ENCODE peak calls at places on chromosomes 12 and 14, in ten cellular contexts. I is astrocyte, X is RWPE1, Z is fibroblast of pulmonary artery, U is IMR-90, H is H9, E is GM12865, L is astrocyte of the spinal cord, Y is cardiac muscle cell, C is foreskin fibroblast. W is an unnamed sample.

GRCh38 chr12:123077298-123078113 is 73.4 kb downstream of the PITPNM2 start:
- DNase-seq in U (no peak), I (no peak), Z (no peak), E (no peak), X (no peak), H (no peak), L (no peak), Y (no peak), C (no peak), W (no peak)

GRCh38 chr12:29796823-29797263 is 13.1 kb upstream of the TMTC1 start:
- DNase-seq in U (peak), L (peak), Z (peak), E (no peak), H (no peak), C (peak), X (peak), I (peak), Y (no peak), W (no peak)

GRCh38 chr12:58529114-58529665 is 391.1 kb downstream of the LRIG3 start:
- DNase-seq in C (peak), I (peak), L (peak), Z (peak), Y (no peak), E (no peak), U (peak), X (peak), H (no peak), W (no peak)

GRCh38 chr12:119369907-119370546 is 35.5 kb downstream of the CCDC60 start:
- DNase-seq in Z (no peak), C (no peak), L (no peak), E (no peak), I (no peak), Y (no peak), X (peak), H (no peak), U (no peak), W (no peak)

GRCh38 chr14:61145903-61146411 is 135.2 kb downstream of the TMEM30B start:
- DNase-seq in U (peak), Z (peak), X (no peak), L (peak), Y (no peak), I (peak), E (no peak), C (peak), H (no peak), W (no peak)

GRCh38 chr14:64684091-64684490 is 20.1 kb upstream of the PLEKHG3 start:
- DNase-seq in U (peak), E (no peak), Y (no peak), Z (peak), C (peak), L (no peak), X (no peak), H (no peak), I (peak), W (no peak)

GRCh38 chr12:27246141-27246540 is 2.1 kb downstream of the STK38L start:
- DNase-seq in C (no peak), Y (no peak), E (no peak), U (no peak), X (no peak), Z (no peak), I (no peak), L (no peak), H (no peak), W (no peak)

GRCh38 chr14:39467889-39468524 is 35.8 kb upstream of the FBXO33 start:
- DNase-seq in H (peak), X (no peak), C (peak), U (peak), Z (peak), Y (peak), L (peak), I (peak), E (peak), W (no peak)

GRCh38 chr14:102517412-102518062 is 8.0 kb upstream of the ANKRD9 start:
- DNase-seq in U (no peak), X (no peak), H (peak), L (no peak), C (no peak), I (no peak), Z (no peak), E (no peak), Y (no peak), W (peak)

GRCh38 chr14:54796961-54797360 is 105.7 kb downstream of the GCH1 start:
- DNase-seq in I (peak), U (peak), E (no peak), L (peak), C (peak), H (no peak), Y (no peak), Z (peak), X (peak), W (no peak)

GRCh38 chr12:52187640-52188039 is 4.2 kb downstream of the KRT80 start:
- DNase-seq in H (no peak), Y (no peak), I (no peak), X (no peak), L (no peak), Z (no peak), U (no peak), E (no peak), C (no peak), W (no peak)

GRCh38 chr12:65565601-65566560 is 258.4 kb upstream of the HMGA2 start:
- DNase-seq in U (peak), L (peak), I (peak), Z (peak), X (no peak), H (no peak), Y (peak), E (no peak), C (peak), W (no peak)

GRCh38 chr14:89351364-89351957 is 65.6 kb downstream of the FOXN3 start:
- DNase-seq in C (peak), Z (peak), I (peak), X (no peak), L (peak), E (peak), Y (peak), U (peak), H (peak), W (no peak)

GRCh38 chr12:116161588-116161987 is 115.9 kb downstream of the MED13L start:
- DNase-seq in Y (no peak), I (no peak), X (no peak), L (no peak), H (no peak), U (peak), C (peak), E (no peak), Z (peak), W (no peak)

GRCh38 chr12:71392521-71393145 is 47.0 kb upstream of the LGR5 start:
- DNase-seq in X (peak), I (peak), H (peak), Y (peak), L (peak), Z (peak), C (peak), U (peak), E (peak), W (peak)

DNA sequence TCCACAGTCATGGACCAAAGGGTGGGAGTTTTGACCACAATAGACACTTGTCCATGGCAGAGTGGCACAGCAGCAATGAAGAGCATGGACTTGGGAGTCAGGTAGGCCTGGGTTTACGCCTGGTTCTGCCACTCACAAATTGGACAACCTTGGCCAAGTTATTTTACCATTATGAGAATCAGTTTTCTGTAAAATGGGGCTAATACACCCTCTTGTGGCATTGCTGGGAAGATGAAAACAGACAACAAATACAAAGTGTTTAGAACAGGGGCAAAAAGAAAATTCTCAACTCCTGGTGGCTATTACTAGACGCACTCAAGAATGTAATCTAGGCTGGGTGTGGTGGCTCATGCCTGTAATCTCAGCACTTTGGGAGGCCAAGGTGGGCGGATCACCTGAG is 2.6 kb downstream of the C12orf43 start:
- DNase-seq in H (no peak), U (no peak), Z (no peak), X (no peak), L (no peak), Y (no peak), C (no peak), E (no peak), I (no peak), W (no peak)
- TF ChIP-seq CTCF in H (peak), U (no peak), Z (no peak), X (no peak), L (no peak), Y (no peak), C (no peak), E (peak), I (no peak), W (peak)

GRCh38 chr14:52885230-52885629 is 65.6 kb downstream of the FERMT2 start:
- DNase-seq in Z (peak), Y (no peak), L (peak), E (no peak), X (no peak), C (peak), U (peak), I (peak), H (no peak), W (no peak)
- TF ChIP-seq CTCF in Z (no peak), Y (no peak), L (no peak), E (no peak), X (no peak), C (no peak), U (no peak), I (no peak), H (no peak), W (no peak)

DNA sequence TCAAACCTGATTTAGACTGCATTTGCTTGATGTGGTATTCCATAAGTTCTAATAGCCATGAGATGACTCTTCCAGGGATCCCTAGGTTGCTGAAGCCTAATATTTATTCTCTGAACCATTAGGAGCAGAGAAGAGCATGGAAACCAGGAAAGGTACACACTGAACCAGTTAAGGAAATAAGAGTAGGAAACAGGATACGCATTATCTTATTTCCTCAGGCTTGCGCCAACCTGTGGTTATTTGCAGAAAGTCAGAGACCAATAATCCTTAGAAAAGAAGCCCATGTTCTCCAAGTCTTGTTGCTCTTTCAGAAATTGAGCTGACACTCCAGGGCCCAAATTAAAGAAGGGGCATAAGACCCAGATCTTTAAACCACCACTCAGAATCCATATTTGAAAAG is 41.8 kb upstream of the SMUG1 start:
- DNase-seq in Y (no peak), Z (no peak), E (no peak), C (peak), H (no peak), X (no peak), I (no peak), L (no peak), U (no peak), W (no peak)
- TF ChIP-seq CTCF in Y (no peak), Z (no peak), E (no peak), C (no peak), H (no peak), X (no peak), I (no peak), L (no peak), U (no peak), W (no peak)

DNA sequence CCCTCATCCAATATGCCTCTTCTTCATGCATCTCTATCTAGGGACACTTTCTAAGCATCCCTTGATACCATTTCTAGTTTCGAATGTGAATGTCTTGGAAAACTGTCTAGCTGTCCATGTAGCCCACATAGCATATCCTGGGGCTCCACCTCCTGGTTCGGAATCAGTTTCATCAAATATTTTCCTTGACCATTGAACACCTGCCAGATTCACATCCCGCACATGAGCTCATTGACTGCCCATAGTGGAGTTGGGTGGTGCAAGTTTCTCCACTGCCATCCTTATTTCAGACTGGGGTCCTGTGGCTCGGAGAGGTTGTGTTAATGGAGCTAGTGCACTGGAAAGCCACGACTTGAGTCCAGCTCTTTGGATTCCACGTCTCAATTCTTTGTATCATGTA is 58.6 kb upstream of the TMEM263 start:
- DNase-seq in E (no peak), X (no peak), C (peak), L (peak), H (no peak), Z (peak), U (peak), I (no peak), Y (no peak), W (no peak)
- TF ChIP-seq CTCF in E (no peak), X (no peak), C (no peak), L (no peak), H (no peak), Z (no peak), U (peak), I (no peak), Y (no peak), W (no peak)

GRCh38 chr14:69287096-69287991 is 27.4 kb downstream of the GALNT16 start:
- DNase-seq in X (no peak), C (no peak), Y (no peak), L (peak), Z (no peak), I (peak), E (no peak), U (no peak), H (peak), W (no peak)
- TF ChIP-seq CTCF in X (no peak), C (no peak), Y (no peak), L (peak), Z (no peak), I (no peak), E (no peak), U (peak), H (no peak), W (no peak)

DNA sequence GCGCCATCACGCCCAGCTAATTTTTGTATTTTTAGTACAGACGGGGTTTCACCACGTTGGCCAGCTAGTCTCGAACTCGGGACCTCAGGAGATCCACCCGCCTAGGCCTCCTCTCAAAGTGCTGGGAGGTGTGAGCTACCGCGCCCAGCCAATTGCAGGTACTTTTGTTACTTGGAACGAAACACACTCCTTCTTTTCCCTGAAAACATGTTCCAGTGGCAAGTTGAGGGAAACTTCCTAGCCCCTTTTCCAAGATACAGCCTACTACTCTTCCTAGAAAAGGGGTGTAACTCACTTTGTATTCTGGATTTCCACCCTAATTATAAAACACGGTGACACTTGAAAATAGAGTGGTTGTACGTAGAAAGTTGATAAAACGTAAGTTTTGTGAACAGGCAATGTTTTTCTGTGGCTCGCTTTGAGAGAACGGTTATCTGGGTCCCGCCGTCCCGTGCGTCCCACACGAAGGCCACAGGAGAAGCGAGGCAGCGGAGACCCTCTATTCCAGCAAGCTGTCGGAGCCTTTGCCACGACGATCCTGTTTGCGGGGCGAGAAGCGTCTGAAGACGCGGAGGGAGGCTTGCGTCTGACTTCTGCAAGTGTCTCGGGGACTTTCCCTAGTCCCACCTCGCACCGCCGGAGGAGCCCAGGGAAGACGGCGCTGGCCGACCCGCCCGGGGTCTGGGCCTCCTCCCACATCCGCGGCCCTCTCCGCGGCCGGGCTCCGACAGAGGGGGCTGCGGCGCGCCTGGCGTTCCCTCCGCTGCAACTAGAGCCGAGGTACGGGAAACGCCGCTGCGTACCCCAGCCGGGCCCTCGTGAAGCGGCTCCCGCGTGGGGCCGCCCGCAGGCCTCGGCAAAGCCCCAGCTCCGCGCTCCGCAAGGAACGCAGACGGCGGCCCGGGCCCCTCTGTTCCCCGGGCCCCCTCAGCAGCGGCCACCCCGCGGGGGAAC is 745 bp downstream of the CDCA4 start:
- DNase-seq in I (no peak), Z (peak), E (peak), H (no peak), C (peak), U (peak), Y (peak), L (peak), X (no peak), W (peak)
- TF ChIP-seq CTCF in I (no peak), Z (no peak), E (no peak), H (no peak), C (no peak), U (peak), Y (no peak), L (no peak), X (no peak), W (peak)

DNA sequence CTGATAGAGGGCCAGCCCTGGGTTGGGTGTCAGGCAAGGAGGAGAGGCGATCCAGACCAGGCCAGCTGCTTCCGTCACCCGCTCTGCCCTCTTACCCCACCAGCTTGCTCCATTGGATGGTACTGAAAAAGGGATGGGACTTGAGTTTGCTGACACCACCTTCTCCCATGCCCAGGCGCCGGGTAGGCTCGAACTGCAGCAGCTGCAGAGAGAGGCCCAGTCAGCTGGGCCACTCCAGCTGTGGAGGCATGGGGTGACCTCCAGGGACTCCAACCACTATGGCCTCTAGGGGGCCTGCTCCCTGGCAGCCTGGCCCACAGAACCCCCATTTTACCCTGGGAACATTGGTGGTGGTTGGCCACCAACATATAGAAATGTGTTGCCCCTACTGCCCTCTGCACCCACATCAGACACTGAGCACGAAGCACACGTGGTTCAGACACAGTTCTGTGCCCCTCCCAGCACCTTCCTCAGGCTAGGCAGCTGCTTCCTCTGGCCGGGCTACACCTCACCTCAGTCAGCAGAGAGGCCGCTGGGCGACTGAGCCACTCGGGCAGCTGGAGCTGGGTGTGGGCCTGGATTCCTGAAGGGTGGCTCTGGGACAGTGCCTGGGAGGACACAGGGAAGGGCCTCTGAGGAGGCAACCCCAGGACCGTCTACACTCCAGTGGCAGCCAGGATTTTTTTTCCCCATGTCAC is 16.0 kb downstream of the RPS6KL1 start:
- DNase-seq in I (no peak), H (no peak), L (no peak), Z (no peak), C (no peak), X (no peak), E (no peak), U (no peak), Y (no peak), W (no peak)
- TF ChIP-seq CTCF in I (peak), H (peak), L (peak), Z (no peak), C (peak), X (no peak), E (peak), U (peak), Y (peak), W (peak)

DNA sequence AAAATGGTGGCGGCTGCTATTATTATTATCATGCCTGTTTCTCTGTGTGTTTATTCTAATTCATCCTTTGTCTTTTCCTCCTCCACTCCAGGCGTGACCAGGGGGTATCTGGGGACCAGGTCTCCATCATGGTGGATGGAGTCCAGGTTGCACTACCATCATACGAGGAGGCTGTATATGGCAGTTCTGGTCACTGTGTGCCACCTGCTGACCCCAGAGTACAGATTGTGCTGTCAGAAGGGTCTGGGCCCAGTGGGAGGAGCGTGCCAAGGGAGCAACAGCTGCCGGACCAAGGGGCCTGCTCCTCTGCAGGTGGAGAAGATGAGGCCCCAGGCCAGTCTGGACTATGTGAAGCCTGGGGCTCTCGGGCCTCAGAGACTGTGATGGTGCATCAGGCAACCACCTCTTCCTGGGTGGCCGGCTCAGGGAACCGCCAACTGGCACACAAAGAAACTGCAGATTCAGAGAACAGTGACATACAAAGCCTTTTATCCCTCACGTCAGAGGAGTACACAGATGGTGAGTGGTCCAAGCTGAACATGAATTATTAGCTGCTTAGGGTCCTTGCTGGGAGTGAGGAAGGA is 58.3 kb upstream of the SRSF5 start:
- DNase-seq in L (no peak), H (peak), I (no peak), Y (peak), X (no peak), U (no peak), C (peak), E (peak), Z (no peak), W (peak)
- TF ChIP-seq CTCF in L (peak), H (peak), I (peak), Y (peak), X (no peak), U (peak), C (peak), E (peak), Z (peak), W (peak)

W was measured in neural crest cell.